ENCODE peak calls at places on chromosomes 13 and 19, in five cellular contexts. One of them, this sample, is unnamed.

GRCh38 chr19:43470288-43470687 is 4.9 kb upstream of the LYPD3 start:
- DNase-seq in endodermal cell: peak; percentile 52
- DNase-seq in prostate gland: no peak
- DNase-seq in ascending aorta: no peak
- DNase-seq in CD8-positive, alpha-beta memory T cell: no peak
- DNase-seq in this sample: no peak

GRCh38 chr13:51717786-51718398 is 86.1 kb downstream of the DHRS12 start:
- DNase-seq in endodermal cell: no peak
- DNase-seq in prostate gland: no peak
- DNase-seq in ascending aorta: no peak
- DNase-seq in CD8-positive, alpha-beta memory T cell: no peak
- DNase-seq in this sample: no peak

GRCh38 chr19:28396259-28396940 is 816.6 kb downstream of the UQCRFS1 start:
- DNase-seq in endodermal cell: no peak
- DNase-seq in prostate gland: no peak
- DNase-seq in ascending aorta: no peak
- DNase-seq in CD8-positive, alpha-beta memory T cell: no peak
- DNase-seq in this sample: no peak

GRCh38 chr19:33450689-33451088 is 70.9 kb downstream of the PEPD start:
- DNase-seq in endodermal cell: no peak
- DNase-seq in prostate gland: no peak
- DNase-seq in ascending aorta: no peak
- DNase-seq in CD8-positive, alpha-beta memory T cell: no peak
- DNase-seq in this sample: peak; percentile 16

GRCh38 chr13:94162289-94162688 is 317.2 kb downstream of the DCT start:
- DNase-seq in endodermal cell: no peak
- DNase-seq in prostate gland: no peak
- DNase-seq in ascending aorta: no peak
- DNase-seq in CD8-positive, alpha-beta memory T cell: no peak
- DNase-seq in this sample: peak; percentile 52

GRCh38 chr19:37333457-37333856 is 37.4 kb upstream of the ZNF527 start:
- DNase-seq in endodermal cell: no peak
- DNase-seq in prostate gland: no peak
- DNase-seq in ascending aorta: no peak
- DNase-seq in CD8-positive, alpha-beta memory T cell: no peak
- DNase-seq in this sample: no peak

GRCh38 chr13:27855381-27855780 is 63.1 kb downstream of the GSX1 start:
- DNase-seq in endodermal cell: no peak
- DNase-seq in prostate gland: no peak
- DNase-seq in ascending aorta: no peak
- DNase-seq in CD8-positive, alpha-beta memory T cell: no peak
- DNase-seq in this sample: no peak

GRCh38 chr19:47226426-47227346 is 4.3 kb downstream of the BBC3 start:
- DNase-seq in endodermal cell: no peak
- DNase-seq in prostate gland: no peak
- DNase-seq in ascending aorta: peak; percentile 93
- DNase-seq in CD8-positive, alpha-beta memory T cell: peak; percentile 59
- DNase-seq in this sample: peak; percentile 94

GRCh38 chr19:5150902-5151741 is 182.2 kb downstream of the KDM4B start:
- DNase-seq in endodermal cell: no peak
- DNase-seq in prostate gland: no peak
- DNase-seq in ascending aorta: peak; percentile 57
- DNase-seq in CD8-positive, alpha-beta memory T cell: no peak
- DNase-seq in this sample: no peak

GRCh38 chr19:33438016-33438671 is 64.6 kb downstream of the CEBPG start:
- DNase-seq in endodermal cell: no peak
- DNase-seq in prostate gland: no peak
- DNase-seq in ascending aorta: no peak
- DNase-seq in CD8-positive, alpha-beta memory T cell: no peak
- DNase-seq in this sample: peak; percentile 34

GRCh38 chr13:94454334-94454733 is 25.1 kb downstream of the DCT start:
- DNase-seq in endodermal cell: no peak
- DNase-seq in prostate gland: no peak
- DNase-seq in ascending aorta: no peak
- DNase-seq in CD8-positive, alpha-beta memory T cell: no peak
- DNase-seq in this sample: no peak

GRCh38 chr19:6076675-6077463 is 33.4 kb downstream of the RFX2 start:
- DNase-seq in endodermal cell: no peak
- DNase-seq in prostate gland: no peak
- DNase-seq in ascending aorta: peak; percentile 71
- DNase-seq in CD8-positive, alpha-beta memory T cell: no peak
- DNase-seq in this sample: no peak

GRCh38 chr13:26919311-26919710 is 158.7 kb upstream of the GPR12 start:
- DNase-seq in endodermal cell: peak; percentile 18
- DNase-seq in prostate gland: no peak
- DNase-seq in ascending aorta: no peak
- DNase-seq in CD8-positive, alpha-beta memory T cell: no peak
- DNase-seq in this sample: no peak

GRCh38 chr19:51364200-51365106 is 1.7 kb downstream of the ETFB start:
- DNase-seq in endodermal cell: no peak
- DNase-seq in prostate gland: no peak
- DNase-seq in ascending aorta: no peak
- DNase-seq in CD8-positive, alpha-beta memory T cell: no peak
- DNase-seq in this sample: no peak

GRCh38 chr19:6551607-6552450 is 21.0 kb downstream of the TNFSF9 start:
- DNase-seq in endodermal cell: peak; percentile 91
- DNase-seq in prostate gland: no peak
- DNase-seq in ascending aorta: no peak
- DNase-seq in CD8-positive, alpha-beta memory T cell: peak; percentile 58
- DNase-seq in this sample: peak; percentile 70

GRCh38 chr13:109737606-109738005 is 48.8 kb downstream of the IRS2 start:
- DNase-seq in endodermal cell: peak; percentile 41
- DNase-seq in prostate gland: no peak
- DNase-seq in ascending aorta: no peak
- DNase-seq in CD8-positive, alpha-beta memory T cell: no peak
- DNase-seq in this sample: no peak

GRCh38 chr13:26500618-26501320 is 56.7 kb upstream of the WASF3 start:
- DNase-seq in endodermal cell: no peak
- DNase-seq in prostate gland: no peak
- DNase-seq in ascending aorta: no peak
- DNase-seq in CD8-positive, alpha-beta memory T cell: no peak
- DNase-seq in this sample: no peak

GRCh38 chr13:24270639-24271131 is 38.7 kb upstream of the C1QTNF9 start:
- DNase-seq in endodermal cell: peak; percentile 52
- DNase-seq in prostate gland: no peak
- DNase-seq in ascending aorta: peak; percentile 87
- DNase-seq in CD8-positive, alpha-beta memory T cell: peak; percentile 49
- DNase-seq in this sample: peak; percentile 87
- H3K4me3 ChIP-seq in endodermal cell: no peak overlapping the region
- H3K4me3 ChIP-seq in prostate gland: no peak overlapping the region
- H3K4me3 ChIP-seq in ascending aorta: peak overlapping the region; percentile 64
- H3K4me3 ChIP-seq in CD8-positive, alpha-beta memory T cell: peak overlapping the region; percentile 48
- H3K4me3 ChIP-seq in this sample: peak overlapping the region; percentile 34

DNA sequence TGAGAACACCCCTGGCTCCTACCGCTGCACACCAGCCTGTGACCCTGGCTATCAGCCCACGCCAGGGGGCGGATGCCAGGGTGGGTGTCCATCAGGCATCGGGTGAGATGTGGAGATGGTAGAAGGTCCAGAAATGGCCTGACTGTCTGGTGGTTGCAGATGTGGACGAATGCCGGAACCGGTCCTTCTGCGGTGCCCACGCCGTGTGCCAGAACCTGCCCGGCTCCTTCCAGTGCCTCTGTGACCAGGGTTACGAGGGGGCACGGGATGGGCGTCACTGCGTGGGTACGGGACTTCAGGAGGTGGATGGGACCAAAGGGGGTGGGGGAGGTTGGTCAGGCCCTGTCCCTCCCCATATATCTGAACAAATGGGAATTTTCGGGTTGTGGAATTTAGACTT is 15.8 kb downstream of the LTBP4 start:
- DNase-seq in endodermal cell: no peak
- DNase-seq in prostate gland: no peak
- DNase-seq in ascending aorta: no peak
- DNase-seq in CD8-positive, alpha-beta memory T cell: no peak
- DNase-seq in this sample: peak; percentile 61
- H3K27me3 ChIP-seq in endodermal cell: no peaks in the 10 kb centered on the region
- H3K27me3 ChIP-seq in prostate gland: no peaks in the 10 kb centered on the region
- H3K27me3 ChIP-seq in ascending aorta: no peaks in the 10 kb centered on the region
- H3K27me3 ChIP-seq in CD8-positive, alpha-beta memory T cell: no peaks in the 10 kb centered on the region
- H3K27me3 ChIP-seq in this sample: peaks cover 34% of the 10 kb centered on the region

GRCh38 chr13:99028890-99029289 is 51.0 kb upstream of the DOCK9 start:
- DNase-seq in endodermal cell: peak; percentile 85
- DNase-seq in prostate gland: no peak
- DNase-seq in ascending aorta: no peak
- DNase-seq in CD8-positive, alpha-beta memory T cell: peak; percentile 23
- DNase-seq in this sample: no peak
- H3K4me3 ChIP-seq in endodermal cell: no peak overlapping the region
- H3K4me3 ChIP-seq in prostate gland: no peak overlapping the region
- H3K4me3 ChIP-seq in ascending aorta: no peak overlapping the region
- H3K4me3 ChIP-seq in CD8-positive, alpha-beta memory T cell: no peak overlapping the region
- H3K4me3 ChIP-seq in this sample: no peak overlapping the region

DNA sequence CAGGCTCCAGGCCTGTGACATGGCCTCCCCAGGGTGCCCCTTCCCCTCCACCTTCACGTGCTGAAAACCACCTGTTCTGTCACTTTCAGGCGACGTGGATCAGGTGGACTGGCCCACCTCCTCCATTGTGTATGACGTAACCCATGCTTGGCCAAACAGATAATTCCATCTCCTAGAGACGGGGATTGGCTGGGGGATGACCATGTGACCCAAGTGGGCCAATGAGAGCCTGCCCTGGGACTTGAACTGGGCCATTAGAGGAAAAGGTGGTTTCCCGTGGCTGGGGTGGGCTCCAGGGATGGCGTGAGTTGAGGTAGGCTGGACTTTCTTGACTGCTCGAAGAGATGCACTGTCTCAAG is 3.6 kb upstream of the ADAMTSL5 start:
- DNase-seq in endodermal cell: no peak
- DNase-seq in prostate gland: no peak
- DNase-seq in ascending aorta: no peak
- DNase-seq in CD8-positive, alpha-beta memory T cell: no peak
- DNase-seq in this sample: no peak
- H3K27me3 ChIP-seq in endodermal cell: peaks cover 39% of the 10 kb centered on the region
- H3K27me3 ChIP-seq in prostate gland: peaks cover 3% of the 10 kb centered on the region
- H3K27me3 ChIP-seq in ascending aorta: no peaks in the 10 kb centered on the region
- H3K27me3 ChIP-seq in CD8-positive, alpha-beta memory T cell: no peaks in the 10 kb centered on the region
- H3K27me3 ChIP-seq in this sample: peaks cover 12% of the 10 kb centered on the region

GRCh38 chr19:49515767-49516166 is 3.3 kb downstream of the FCGRT start:
- DNase-seq in endodermal cell: no peak
- DNase-seq in prostate gland: no peak
- DNase-seq in ascending aorta: peak; percentile 80
- DNase-seq in CD8-positive, alpha-beta memory T cell: no peak
- DNase-seq in this sample: peak; percentile 78
- H3K4me3 ChIP-seq in endodermal cell: no peak overlapping the region
- H3K4me3 ChIP-seq in prostate gland: no peak overlapping the region
- H3K4me3 ChIP-seq in ascending aorta: no peak overlapping the region
- H3K4me3 ChIP-seq in CD8-positive, alpha-beta memory T cell: no peak overlapping the region
- H3K4me3 ChIP-seq in this sample: peak overlapping the region; percentile 74

GRCh38 chr19:55169136-55169535 is 2.7 kb upstream of the DNAAF3 start:
- DNase-seq in endodermal cell: no peak
- DNase-seq in prostate gland: no peak
- DNase-seq in ascending aorta: no peak
- DNase-seq in CD8-positive, alpha-beta memory T cell: no peak
- DNase-seq in this sample: no peak

GRCh38 chr19:55166530-55167268 is at the start of gene DNAAF3:
- DNase-seq in endodermal cell: peak; percentile 99
- DNase-seq in prostate gland: peak; percentile 90
- DNase-seq in ascending aorta: peak; percentile 90
- DNase-seq in CD8-positive, alpha-beta memory T cell: peak; percentile 21
- DNase-seq in this sample: peak; percentile 92

GRCh38 chr19:55161571-55162322 is 4.2 kb upstream of the TNNI3 start:
- DNase-seq in endodermal cell: peak; percentile 65
- DNase-seq in prostate gland: no peak
- DNase-seq in ascending aorta: no peak
- DNase-seq in CD8-positive, alpha-beta memory T cell: no peak
- DNase-seq in this sample: peak; percentile 78

GRCh38 chr19:55160986-55161365 is 3.4 kb upstream of the TNNI3 start:
- DNase-seq in endodermal cell: no peak
- DNase-seq in prostate gland: no peak
- DNase-seq in ascending aorta: no peak
- DNase-seq in CD8-positive, alpha-beta memory T cell: no peak
- DNase-seq in this sample: peak; percentile 70

GRCh38 chr19:55165952-55166529 is 372 bp downstream of the DNAAF3 start:
- DNase-seq in endodermal cell: peak; percentile 95
- DNase-seq in prostate gland: no peak
- DNase-seq in ascending aorta: peak; percentile 72
- DNase-seq in CD8-positive, alpha-beta memory T cell: no peak
- DNase-seq in this sample: peak; percentile 76
- H3K27me3 ChIP-seq in endodermal cell: peaks cover 24% of the 10 kb centered on the region
- H3K27me3 ChIP-seq in prostate gland: peaks cover 21% of the 10 kb centered on the region
- H3K27me3 ChIP-seq in ascending aorta: peaks cover 39% of the 10 kb centered on the region
- H3K27me3 ChIP-seq in CD8-positive, alpha-beta memory T cell: peaks cover 33% of the 10 kb centered on the region
- H3K27me3 ChIP-seq in this sample: peaks cover 42% of the 10 kb centered on the region